ENCODE peak calls at places on chromosomes 4 and X, in ten cellular contexts. One of them, this sample, is unnamed. For H3K36me3, the result is how much of the 10 kb centered on the place peaks cover.

GRCh38 chr4:101693842-101694398 is 96.6 kb upstream of the BANK1 start:
- DNase-seq in upper lobe of right lung: no peak
- DNase-seq in aorta: no peak
- DNase-seq in mesendoderm: peak
- DNase-seq in adipocyte: no peak
- DNase-seq in effector memory CD4-positive, alpha-beta T cell: no peak
- DNase-seq in heart left ventricle: no peak
- DNase-seq in CD8-positive, alpha-beta T cell: no peak
- DNase-seq in IMR-90: no peak
- DNase-seq in neural progenitor cell: no peak
- DNase-seq in this sample: no peak

GRCh38 chr4:158042591-158043030 is 130.2 kb downstream of the GASK1B start:
- DNase-seq in mesendoderm: no peak
- DNase-seq in CD8-positive, alpha-beta T cell: no peak
- DNase-seq in IMR-90: peak
- DNase-seq in heart left ventricle: no peak
- DNase-seq in upper lobe of right lung: no peak
- DNase-seq in neural progenitor cell: no peak
- DNase-seq in effector memory CD4-positive, alpha-beta T cell: no peak
- DNase-seq in adipocyte: peak
- DNase-seq in aorta: no peak
- DNase-seq in this sample: no peak

GRCh38 chr4:123233409-123233808 is 163.2 kb upstream of the SPRY1 start:
- DNase-seq in heart left ventricle: no peak
- DNase-seq in mesendoderm: no peak
- DNase-seq in IMR-90: peak
- DNase-seq in aorta: no peak
- DNase-seq in CD8-positive, alpha-beta T cell: no peak
- DNase-seq in neural progenitor cell: no peak
- DNase-seq in adipocyte: peak
- DNase-seq in upper lobe of right lung: no peak
- DNase-seq in effector memory CD4-positive, alpha-beta T cell: no peak
- DNase-seq in this sample: no peak

GRCh38 chr4:12126476-12126875 is 697.8 kb upstream of the HS3ST1 start:
- DNase-seq in IMR-90: no peak
- DNase-seq in CD8-positive, alpha-beta T cell: no peak
- DNase-seq in heart left ventricle: no peak
- DNase-seq in upper lobe of right lung: no peak
- DNase-seq in neural progenitor cell: no peak
- DNase-seq in mesendoderm: no peak
- DNase-seq in aorta: no peak
- DNase-seq in adipocyte: no peak
- DNase-seq in effector memory CD4-positive, alpha-beta T cell: no peak
- DNase-seq in this sample: no peak

GRCh38 chr4:77433102-77433733 is 172.4 kb upstream of the CXCL13 start:
- DNase-seq in aorta: no peak
- DNase-seq in IMR-90: peak
- DNase-seq in neural progenitor cell: peak
- DNase-seq in CD8-positive, alpha-beta T cell: peak
- DNase-seq in upper lobe of right lung: no peak
- DNase-seq in adipocyte: peak
- DNase-seq in mesendoderm: peak
- DNase-seq in heart left ventricle: no peak
- DNase-seq in effector memory CD4-positive, alpha-beta T cell: no peak
- DNase-seq in this sample: no peak

GRCh38 chrX:13996650-13997049 is 33.0 kb downstream of the GEMIN8 start:
- DNase-seq in IMR-90: no peak
- DNase-seq in upper lobe of right lung: no peak
- DNase-seq in heart left ventricle: no peak
- DNase-seq in aorta: no peak
- DNase-seq in CD8-positive, alpha-beta T cell: no peak
- DNase-seq in effector memory CD4-positive, alpha-beta T cell: no peak
- DNase-seq in mesendoderm: no peak
- DNase-seq in adipocyte: no peak
- DNase-seq in neural progenitor cell: no peak
- DNase-seq in this sample: no peak

GRCh38 chr4:152501846-152502536 is 33.9 kb downstream of the FBXW7 start:
- DNase-seq in heart left ventricle: no peak
- DNase-seq in upper lobe of right lung: no peak
- DNase-seq in aorta: no peak
- DNase-seq in IMR-90: peak
- DNase-seq in adipocyte: peak
- DNase-seq in neural progenitor cell: no peak
- DNase-seq in effector memory CD4-positive, alpha-beta T cell: no peak
- DNase-seq in mesendoderm: no peak
- DNase-seq in CD8-positive, alpha-beta T cell: no peak
- DNase-seq in this sample: no peak

GRCh38 chr4:89486042-89486441 is 178.4 kb upstream of the GPRIN3 start:
- DNase-seq in aorta: no peak
- DNase-seq in effector memory CD4-positive, alpha-beta T cell: no peak
- DNase-seq in mesendoderm: peak
- DNase-seq in neural progenitor cell: no peak
- DNase-seq in upper lobe of right lung: no peak
- DNase-seq in IMR-90: peak
- DNase-seq in heart left ventricle: no peak
- DNase-seq in CD8-positive, alpha-beta T cell: no peak
- DNase-seq in adipocyte: peak
- DNase-seq in this sample: no peak

GRCh38 chr4:62484357-62484756 is 1284.2 kb downstream of the ADGRL3 start:
- DNase-seq in upper lobe of right lung: no peak
- DNase-seq in mesendoderm: no peak
- DNase-seq in effector memory CD4-positive, alpha-beta T cell: no peak
- DNase-seq in IMR-90: no peak
- DNase-seq in adipocyte: no peak
- DNase-seq in heart left ventricle: no peak
- DNase-seq in CD8-positive, alpha-beta T cell: no peak
- DNase-seq in neural progenitor cell: no peak
- DNase-seq in aorta: no peak
- DNase-seq in this sample: no peak

GRCh38 chr4:61200991-61201526 is 933 bp downstream of the ADGRL3 start:
- DNase-seq in adipocyte: peak
- DNase-seq in heart left ventricle: peak
- DNase-seq in mesendoderm: peak
- DNase-seq in upper lobe of right lung: no peak
- DNase-seq in CD8-positive, alpha-beta T cell: no peak
- DNase-seq in IMR-90: no peak
- DNase-seq in aorta: peak
- DNase-seq in neural progenitor cell: peak
- DNase-seq in effector memory CD4-positive, alpha-beta T cell: no peak
- DNase-seq in this sample: no peak

GRCh38 chrX:40685352-40685918 is 38.1 kb upstream of the CXorf38 start:
- DNase-seq in effector memory CD4-positive, alpha-beta T cell: no peak
- DNase-seq in adipocyte: no peak
- DNase-seq in upper lobe of right lung: no peak
- DNase-seq in heart left ventricle: no peak
- DNase-seq in mesendoderm: peak
- DNase-seq in IMR-90: no peak
- DNase-seq in aorta: no peak
- DNase-seq in neural progenitor cell: no peak
- DNase-seq in CD8-positive, alpha-beta T cell: no peak
- DNase-seq in this sample: no peak

GRCh38 chr4:16914208-16914607 is 15.8 kb upstream of the LDB2 start:
- DNase-seq in mesendoderm: peak
- DNase-seq in CD8-positive, alpha-beta T cell: no peak
- DNase-seq in adipocyte: peak
- DNase-seq in effector memory CD4-positive, alpha-beta T cell: no peak
- DNase-seq in aorta: no peak
- DNase-seq in upper lobe of right lung: no peak
- DNase-seq in IMR-90: peak
- DNase-seq in heart left ventricle: no peak
- DNase-seq in neural progenitor cell: peak
- DNase-seq in this sample: no peak

GRCh38 chr4:10123227-10124101 is 6.9 kb upstream of the WDR1 start:
- DNase-seq in aorta: no peak
- DNase-seq in adipocyte: peak
- DNase-seq in mesendoderm: peak
- DNase-seq in neural progenitor cell: peak
- DNase-seq in upper lobe of right lung: no peak
- DNase-seq in heart left ventricle: peak
- DNase-seq in CD8-positive, alpha-beta T cell: peak
- DNase-seq in IMR-90: peak
- DNase-seq in effector memory CD4-positive, alpha-beta T cell: no peak
- DNase-seq in this sample: peak

GRCh38 chr4:72449705-72450104 is 119.3 kb downstream of the ADAMTS3 start:
- DNase-seq in adipocyte: peak
- DNase-seq in upper lobe of right lung: no peak
- DNase-seq in CD8-positive, alpha-beta T cell: no peak
- DNase-seq in mesendoderm: no peak
- DNase-seq in IMR-90: peak
- DNase-seq in aorta: no peak
- DNase-seq in heart left ventricle: no peak
- DNase-seq in neural progenitor cell: no peak
- DNase-seq in effector memory CD4-positive, alpha-beta T cell: no peak
- DNase-seq in this sample: no peak

DNA sequence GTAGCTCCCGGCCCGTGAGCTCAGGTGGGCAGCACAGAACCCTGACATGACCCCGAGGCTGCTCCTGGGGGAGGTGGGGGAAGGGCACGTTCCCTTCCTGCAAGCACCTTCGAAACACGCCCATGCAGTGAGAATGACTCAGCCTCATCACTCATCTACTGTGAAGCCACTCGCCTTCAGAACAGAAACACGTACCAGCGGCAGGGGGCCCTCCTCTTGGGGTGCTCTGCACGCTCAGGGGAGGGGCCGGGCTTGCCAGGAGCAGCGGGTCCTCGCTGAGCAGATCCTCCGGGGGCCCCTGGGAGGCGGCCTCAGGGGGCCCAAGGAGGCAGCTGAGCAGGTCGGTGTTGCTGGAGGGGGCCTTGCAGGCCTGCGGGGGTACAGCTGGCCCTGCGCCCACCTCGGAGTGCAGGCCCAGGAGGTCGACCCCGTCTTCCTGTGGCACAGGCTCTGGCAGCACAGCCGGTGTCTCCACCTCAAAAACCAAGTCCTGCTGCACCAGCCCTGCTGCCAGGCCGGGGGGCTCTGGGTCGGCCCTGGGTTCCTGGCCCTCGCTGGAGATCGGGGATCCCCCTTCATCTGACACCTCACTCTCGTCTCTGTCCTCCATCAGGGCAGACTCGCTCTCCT is 40.9 kb upstream of the CPLX1 start:
- DNase-seq in aorta: no peak
- DNase-seq in upper lobe of right lung: no peak
- DNase-seq in IMR-90: no peak
- DNase-seq in effector memory CD4-positive, alpha-beta T cell: no peak
- DNase-seq in neural progenitor cell: no peak
- DNase-seq in CD8-positive, alpha-beta T cell: no peak
- DNase-seq in adipocyte: no peak
- DNase-seq in heart left ventricle: no peak
- DNase-seq in mesendoderm: peak
- DNase-seq in this sample: no peak
- H3K36me3 ChIP-seq in aorta: under half
- H3K36me3 ChIP-seq in upper lobe of right lung: half or more
- H3K36me3 ChIP-seq in IMR-90: half or more
- H3K36me3 ChIP-seq in effector memory CD4-positive, alpha-beta T cell: half or more
- H3K36me3 ChIP-seq in neural progenitor cell: under half
- H3K36me3 ChIP-seq in CD8-positive, alpha-beta T cell: under half
- H3K36me3 ChIP-seq in adipocyte: half or more
- H3K36me3 ChIP-seq in heart left ventricle: under half
- H3K36me3 ChIP-seq in mesendoderm: under half
- H3K36me3 ChIP-seq in this sample: half or more

GRCh38 chrX:134388161-134389109 is 71.5 kb upstream of the HPRT1 start:
- DNase-seq in CD8-positive, alpha-beta T cell: no peak
- DNase-seq in aorta: no peak
- DNase-seq in adipocyte: no peak
- DNase-seq in upper lobe of right lung: no peak
- DNase-seq in heart left ventricle: no peak
- DNase-seq in mesendoderm: no peak
- DNase-seq in neural progenitor cell: no peak
- DNase-seq in IMR-90: no peak
- DNase-seq in effector memory CD4-positive, alpha-beta T cell: no peak
- DNase-seq in this sample: no peak
- H3K36me3 ChIP-seq in CD8-positive, alpha-beta T cell: under half
- H3K36me3 ChIP-seq in aorta: under half
- H3K36me3 ChIP-seq in adipocyte: under half
- H3K36me3 ChIP-seq in upper lobe of right lung: under half
- H3K36me3 ChIP-seq in heart left ventricle: under half
- H3K36me3 ChIP-seq in mesendoderm: under half
- H3K36me3 ChIP-seq in neural progenitor cell: under half
- H3K36me3 ChIP-seq in IMR-90: under half
- H3K36me3 ChIP-seq in effector memory CD4-positive, alpha-beta T cell: under half
- H3K36me3 ChIP-seq in this sample: under half

GRCh38 chr4:69855822-69856221 is 4.1 kb downstream of the SULT1E1 start:
- DNase-seq in upper lobe of right lung: no peak
- DNase-seq in CD8-positive, alpha-beta T cell: no peak
- DNase-seq in adipocyte: no peak
- DNase-seq in aorta: no peak
- DNase-seq in heart left ventricle: no peak
- DNase-seq in mesendoderm: no peak
- DNase-seq in IMR-90: no peak
- DNase-seq in effector memory CD4-positive, alpha-beta T cell: no peak
- DNase-seq in neural progenitor cell: no peak
- DNase-seq in this sample: no peak
- H3K36me3 ChIP-seq in upper lobe of right lung: under half
- H3K36me3 ChIP-seq in CD8-positive, alpha-beta T cell: under half
- H3K36me3 ChIP-seq in adipocyte: under half
- H3K36me3 ChIP-seq in aorta: under half
- H3K36me3 ChIP-seq in heart left ventricle: under half
- H3K36me3 ChIP-seq in mesendoderm: under half
- H3K36me3 ChIP-seq in IMR-90: under half
- H3K36me3 ChIP-seq in effector memory CD4-positive, alpha-beta T cell: under half
- H3K36me3 ChIP-seq in neural progenitor cell: under half
- H3K36me3 ChIP-seq in this sample: under half

GRCh38 chrX:134476284-134476683 is 16.3 kb downstream of the HPRT1 start:
- DNase-seq in upper lobe of right lung: no peak
- DNase-seq in adipocyte: no peak
- DNase-seq in neural progenitor cell: no peak
- DNase-seq in CD8-positive, alpha-beta T cell: no peak
- DNase-seq in aorta: no peak
- DNase-seq in mesendoderm: no peak
- DNase-seq in effector memory CD4-positive, alpha-beta T cell: no peak
- DNase-seq in heart left ventricle: no peak
- DNase-seq in IMR-90: no peak
- DNase-seq in this sample: no peak
- H3K36me3 ChIP-seq in upper lobe of right lung: under half
- H3K36me3 ChIP-seq in adipocyte: under half
- H3K36me3 ChIP-seq in neural progenitor cell: under half
- H3K36me3 ChIP-seq in CD8-positive, alpha-beta T cell: under half
- H3K36me3 ChIP-seq in aorta: under half
- H3K36me3 ChIP-seq in mesendoderm: under half
- H3K36me3 ChIP-seq in effector memory CD4-positive, alpha-beta T cell: under half
- H3K36me3 ChIP-seq in heart left ventricle: under half
- H3K36me3 ChIP-seq in IMR-90: under half
- H3K36me3 ChIP-seq in this sample: under half